ENCODE peak calls at places on chromosomes 3 and 15, in seven cellular contexts. R, D, W, T, U, I and L are unnamed samples.

GRCh38 chr15:88658972-88659931 is 20.4 kb downstream of the ISG20 start:
- DNase-seq in R (peak), D (peak), W (no peak), T (no peak), U (no peak), I (no peak), L (no peak)

GRCh38 chr15:70324001-70324974 is 226.6 kb upstream of the TLE3 start:
- DNase-seq in R (peak), D (no peak), W (peak), T (no peak), U (no peak), I (no peak), L (no peak)

GRCh38 chr3:13537244-13537921 is 11.5 kb upstream of the FBLN2 start:
- DNase-seq in R (no peak), D (no peak), W (no peak), T (no peak), U (no peak), I (no peak), L (no peak)

GRCh38 chr15:66008920-66009572 is 139.8 kb downstream of the RAB11A start:
- DNase-seq in R (no peak), D (no peak), W (no peak), T (no peak), U (no peak), I (no peak), L (peak)

GRCh38 chr3:175951047-175951694 is 1092.0 kb downstream of the NAALADL2 start:
- DNase-seq in R (no peak), D (no peak), W (no peak), T (no peak), U (no peak), I (no peak), L (no peak)

GRCh38 chr3:17292556-17292955 is 407.8 kb downstream of the PLCL2 start:
- DNase-seq in R (no peak), D (no peak), W (no peak), T (no peak), U (no peak), I (no peak), L (no peak)

GRCh38 chr15:80613762-80614365 is 81.2 kb upstream of the ABHD17C start:
- DNase-seq in R (no peak), D (no peak), W (no peak), T (no peak), U (no peak), I (no peak), L (no peak)

GRCh38 chr15:22968356-22968755 is 11.8 kb downstream of the CYFIP1 start:
- DNase-seq in R (no peak), D (no peak), W (peak), T (no peak), U (no peak), I (no peak), L (no peak)

GRCh38 chr3:79871656-79872055 is 103.9 kb upstream of the ROBO1 start:
- DNase-seq in R (no peak), D (no peak), W (peak), T (no peak), U (no peak), I (no peak), L (no peak)

GRCh38 chr15:66718220-66718988 is 16.4 kb downstream of the SMAD6 start:
- DNase-seq in R (no peak), D (no peak), W (no peak), T (no peak), U (no peak), I (no peak), L (no peak)

GRCh38 chr3:76365284-76365683 is 579.9 kb upstream of the ZNF717 start:
- DNase-seq in R (no peak), D (no peak), W (peak), T (no peak), U (no peak), I (no peak), L (no peak)

GRCh38 chr3:169199283-169199682 is 464.2 kb downstream of the MECOM start:
- DNase-seq in R (no peak), D (no peak), W (no peak), T (no peak), U (no peak), I (no peak), L (no peak)

GRCh38 chr15:34855397-34855796 is 60.0 kb upstream of the ACTC1 start:
- DNase-seq in R (no peak), D (no peak), W (peak), T (no peak), U (no peak), I (no peak), L (no peak)

GRCh38 chr3:69236808-69237707 is 114.7 kb upstream of the LMOD3 start:
- DNase-seq in R (no peak), D (no peak), W (peak), T (no peak), U (no peak), I (no peak), L (no peak)

GRCh38 chr3:116188231-116188785 is 257.0 kb downstream of the LSAMP start:
- DNase-seq in R (no peak), D (no peak), W (no peak), T (no peak), U (no peak), I (no peak), L (no peak)

GRCh38 chr3:141802316-141803077 is 39.3 kb downstream of the GRK7 start:
- DNase-seq in R (no peak), D (no peak), W (no peak), T (no peak), U (no peak), I (no peak), L (no peak)

GRCh38 chr15:81407679-81408078 is 33.7 kb upstream of the TMC3 start:
- DNase-seq in R (no peak), D (no peak), W (no peak), T (no peak), U (no peak), I (no peak), L (no peak)

GRCh38 chr15:38463893-38464292 is 10.0 kb downstream of the FAM98B start:
- DNase-seq in R (no peak), D (no peak), W (no peak), T (no peak), U (no peak), I (no peak), L (no peak)
- H3K4me3 ChIP-seq in R (no peak), D (no peak), W (no peak), T (no peak), U (no peak), I (no peak), L (no peak)

DNA sequence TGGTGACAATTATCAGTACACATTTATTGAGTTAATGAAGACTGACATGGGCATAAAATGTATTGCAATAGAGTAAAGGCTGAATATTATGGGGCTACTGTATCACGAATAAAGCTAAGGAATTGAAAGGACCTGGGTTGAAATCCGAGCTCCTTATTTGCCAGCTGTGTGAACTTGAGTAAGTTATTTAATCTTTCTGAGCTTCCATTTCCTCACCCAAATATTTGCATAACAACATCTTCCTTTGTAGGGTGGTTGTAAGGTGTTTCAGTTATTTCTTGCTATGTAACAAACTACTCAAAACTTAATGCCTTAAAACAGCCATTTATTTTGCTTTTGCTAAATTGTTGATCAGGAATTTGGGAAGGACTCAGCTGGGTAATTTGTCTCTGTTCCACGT is 111.1 kb upstream of the TSC22D2 start:
- DNase-seq in R (no peak), D (no peak), W (no peak), T (no peak), U (no peak), I (no peak), L (no peak)
- H3K4me3 ChIP-seq in R (no peak), D (no peak), W (no peak), T (no peak), U (no peak), I (no peak), L (no peak)

GRCh38 chr3:165355316-165355715 is 159.1 kb upstream of the SLITRK3 start:
- DNase-seq in R (no peak), D (no peak), W (no peak), T (no peak), U (no peak), I (no peak), L (no peak)
- H3K4me3 ChIP-seq in R (no peak), D (no peak), W (no peak), T (no peak), U (no peak), I (no peak), L (no peak)

GRCh38 chr3:59978979-59979378 is 929.2 kb upstream of the CFAP20DC start:
- DNase-seq in R (no peak), D (no peak), W (no peak), T (no peak), U (no peak), I (no peak), L (peak)
- H3K4me3 ChIP-seq in R (no peak), D (no peak), W (no peak), T (no peak), U (no peak), I (no peak), L (no peak)